ENCODE peak calls at places on chromosomes 7 and 10, in nine cellular contexts. One of them, this sample, is unnamed.

GRCh38 chr10:123743441-123744225 is 77.5 kb downstream of the GPR26 start:
- DNase-seq in AG10803: peak
- DNase-seq in retinal pigment epithelial cell: no peak
- DNase-seq in ovary: no peak
- DNase-seq in GM20000: no peak
- DNase-seq in A549: no peak
- DNase-seq in GM06990: no peak
- DNase-seq in tibial nerve: no peak
- DNase-seq in fibroblast of villous mesenchyme: no peak
- DNase-seq in this sample: no peak

GRCh38 chr7:108406474-108406873 is 49.8 kb downstream of the NRCAM start:
- DNase-seq in GM06990: no peak
- DNase-seq in retinal pigment epithelial cell: no peak
- DNase-seq in ovary: no peak
- DNase-seq in fibroblast of villous mesenchyme: peak
- DNase-seq in GM20000: no peak
- DNase-seq in A549: no peak
- DNase-seq in tibial nerve: no peak
- DNase-seq in AG10803: peak
- DNase-seq in this sample: no peak

GRCh38 chr10:44913312-44914079 is 2.4 kb downstream of the TMEM72 start:
- DNase-seq in GM20000: no peak
- DNase-seq in fibroblast of villous mesenchyme: peak
- DNase-seq in ovary: no peak
- DNase-seq in tibial nerve: no peak
- DNase-seq in A549: no peak
- DNase-seq in retinal pigment epithelial cell: peak
- DNase-seq in GM06990: no peak
- DNase-seq in AG10803: no peak
- DNase-seq in this sample: no peak

GRCh38 chr7:11923376-11923922 is 91.5 kb upstream of the THSD7A start:
- DNase-seq in tibial nerve: no peak
- DNase-seq in AG10803: no peak
- DNase-seq in GM06990: no peak
- DNase-seq in retinal pigment epithelial cell: no peak
- DNase-seq in GM20000: no peak
- DNase-seq in ovary: no peak
- DNase-seq in fibroblast of villous mesenchyme: no peak
- DNase-seq in A549: no peak
- DNase-seq in this sample: no peak

GRCh38 chr7:505171-505570 is 14.5 kb downstream of the PDGFA start:
- DNase-seq in GM06990: no peak
- DNase-seq in A549: no peak
- DNase-seq in fibroblast of villous mesenchyme: no peak
- DNase-seq in GM20000: no peak
- DNase-seq in ovary: no peak
- DNase-seq in retinal pigment epithelial cell: no peak
- DNase-seq in tibial nerve: no peak
- DNase-seq in AG10803: no peak
- DNase-seq in this sample: no peak

GRCh38 chr10:34206602-34207268 is 608.4 kb downstream of the PARD3 start:
- DNase-seq in GM06990: no peak
- DNase-seq in GM20000: no peak
- DNase-seq in retinal pigment epithelial cell: no peak
- DNase-seq in fibroblast of villous mesenchyme: no peak
- DNase-seq in A549: no peak
- DNase-seq in tibial nerve: no peak
- DNase-seq in ovary: no peak
- DNase-seq in AG10803: no peak
- DNase-seq in this sample: no peak

GRCh38 chr7:46321556-46322205 is 400.6 kb upstream of the IGFBP3 start:
- DNase-seq in ovary: no peak
- DNase-seq in retinal pigment epithelial cell: peak
- DNase-seq in tibial nerve: no peak
- DNase-seq in fibroblast of villous mesenchyme: peak
- DNase-seq in GM06990: no peak
- DNase-seq in A549: no peak
- DNase-seq in GM20000: no peak
- DNase-seq in AG10803: no peak
- DNase-seq in this sample: no peak

GRCh38 chr10:101032637-101033201 is 1.7 kb downstream of the SFXN3 start:
- DNase-seq in fibroblast of villous mesenchyme: peak
- DNase-seq in A549: peak
- DNase-seq in retinal pigment epithelial cell: no peak
- DNase-seq in tibial nerve: peak
- DNase-seq in GM20000: no peak
- DNase-seq in AG10803: peak
- DNase-seq in GM06990: no peak
- DNase-seq in ovary: peak
- DNase-seq in this sample: no peak

GRCh38 chr7:123748171-123748733 is 551 bp downstream of the WASL start:
- DNase-seq in fibroblast of villous mesenchyme: peak
- DNase-seq in GM06990: peak
- DNase-seq in AG10803: peak
- DNase-seq in ovary: no peak
- DNase-seq in tibial nerve: peak
- DNase-seq in A549: peak
- DNase-seq in GM20000: peak
- DNase-seq in retinal pigment epithelial cell: no peak
- DNase-seq in this sample: no peak

GRCh38 chr10:71212249-71213126 is at the start of gene UNC5B:
- DNase-seq in AG10803: peak
- DNase-seq in GM06990: peak
- DNase-seq in A549: peak
- DNase-seq in fibroblast of villous mesenchyme: peak
- DNase-seq in tibial nerve: peak
- DNase-seq in GM20000: peak
- DNase-seq in ovary: peak
- DNase-seq in retinal pigment epithelial cell: no peak
- DNase-seq in this sample: peak
- TF ChIP-seq CTCF in AG10803: peak
- TF ChIP-seq CTCF in GM06990: no peak
- TF ChIP-seq CTCF in A549: peak
- TF ChIP-seq CTCF in fibroblast of villous mesenchyme: no peak
- TF ChIP-seq CTCF in tibial nerve: no peak
- TF ChIP-seq CTCF in GM20000: no peak
- TF ChIP-seq CTCF in ovary: no peak
- TF ChIP-seq CTCF in retinal pigment epithelial cell: peak
- TF ChIP-seq CTCF in this sample: no peak

GRCh38 chr7:2520808-2521146 is 1.2 kb downstream of the LFNG start:
- DNase-seq in GM06990: no peak
- DNase-seq in GM20000: no peak
- DNase-seq in A549: no peak
- DNase-seq in tibial nerve: no peak
- DNase-seq in ovary: no peak
- DNase-seq in retinal pigment epithelial cell: no peak
- DNase-seq in AG10803: no peak
- DNase-seq in fibroblast of villous mesenchyme: no peak
- DNase-seq in this sample: no peak

GRCh38 chr7:2519119-2519930 is at the start of gene LFNG:
- DNase-seq in retinal pigment epithelial cell: no peak
- DNase-seq in GM20000: peak
- DNase-seq in A549: peak
- DNase-seq in fibroblast of villous mesenchyme: peak
- DNase-seq in GM06990: peak
- DNase-seq in ovary: peak
- DNase-seq in AG10803: peak
- DNase-seq in tibial nerve: peak
- DNase-seq in this sample: peak

GRCh38 chr7:2518737-2519118 is 846 bp upstream of the LFNG start:
- DNase-seq in retinal pigment epithelial cell: no peak
- DNase-seq in AG10803: no peak
- DNase-seq in GM06990: no peak
- DNase-seq in fibroblast of villous mesenchyme: no peak
- DNase-seq in A549: no peak
- DNase-seq in tibial nerve: no peak
- DNase-seq in ovary: no peak
- DNase-seq in GM20000: no peak
- DNase-seq in this sample: no peak

GRCh38 chr7:2521341-2521745 is 1.8 kb downstream of the LFNG start:
- DNase-seq in retinal pigment epithelial cell: no peak
- DNase-seq in A549: no peak
- DNase-seq in fibroblast of villous mesenchyme: no peak
- DNase-seq in GM20000: no peak
- DNase-seq in GM06990: no peak
- DNase-seq in tibial nerve: no peak
- DNase-seq in ovary: no peak
- DNase-seq in AG10803: no peak
- DNase-seq in this sample: no peak

DNA sequence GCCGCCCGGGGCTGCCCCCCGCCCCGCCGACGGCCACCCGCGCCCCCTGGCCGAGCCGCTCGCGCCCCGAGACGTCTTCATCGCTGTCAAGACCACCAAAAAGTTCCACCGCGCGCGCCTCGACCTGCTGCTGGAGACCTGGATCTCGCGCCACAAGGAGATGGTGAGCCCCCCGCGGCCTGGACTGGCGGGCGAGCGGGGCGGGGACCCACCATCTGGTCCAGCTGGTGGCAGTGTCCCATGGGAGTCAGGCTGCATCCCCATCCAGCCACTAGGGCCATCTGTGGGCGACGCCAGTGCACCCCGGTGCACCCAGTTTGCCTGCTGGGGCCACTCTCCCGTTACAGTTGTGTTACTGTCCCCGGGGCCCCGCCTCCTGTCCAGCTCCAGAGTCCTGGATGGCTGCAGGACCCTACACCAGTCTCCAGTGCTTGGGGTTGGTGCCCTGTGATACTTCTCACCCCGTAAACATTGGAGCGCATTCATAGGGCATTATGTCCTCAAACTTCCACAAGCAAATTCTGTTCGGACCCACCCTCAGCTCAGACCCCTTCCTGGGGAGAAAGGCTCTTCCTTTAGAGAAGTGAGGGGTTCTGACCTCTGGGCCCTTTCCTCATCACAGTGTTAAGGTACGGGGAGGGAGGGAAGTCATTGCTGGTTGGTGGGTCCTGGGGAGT is 695 bp downstream of the LFNG start:
- DNase-seq in tibial nerve: no peak
- DNase-seq in retinal pigment epithelial cell: no peak
- DNase-seq in fibroblast of villous mesenchyme: no peak
- DNase-seq in A549: peak
- DNase-seq in GM06990: no peak
- DNase-seq in ovary: no peak
- DNase-seq in AG10803: no peak
- DNase-seq in GM20000: peak
- DNase-seq in this sample: no peak
- TF ChIP-seq CTCF in tibial nerve: no peak
- TF ChIP-seq CTCF in retinal pigment epithelial cell: peak
- TF ChIP-seq CTCF in fibroblast of villous mesenchyme: no peak
- TF ChIP-seq CTCF in A549: no peak
- TF ChIP-seq CTCF in GM06990: peak
- TF ChIP-seq CTCF in ovary: no peak
- TF ChIP-seq CTCF in AG10803: no peak
- TF ChIP-seq CTCF in GM20000: no peak
- TF ChIP-seq CTCF in this sample: no peak

GRCh38 chr10:76248781-76249180 is 817.4 kb downstream of the LRMDA start:
- DNase-seq in GM20000: no peak
- DNase-seq in A549: no peak
- DNase-seq in fibroblast of villous mesenchyme: peak
- DNase-seq in GM06990: no peak
- DNase-seq in AG10803: no peak
- DNase-seq in ovary: no peak
- DNase-seq in retinal pigment epithelial cell: no peak
- DNase-seq in tibial nerve: no peak
- DNase-seq in this sample: no peak

GRCh38 chr10:76257816-76258215 is 826.4 kb downstream of the LRMDA start:
- DNase-seq in retinal pigment epithelial cell: no peak
- DNase-seq in tibial nerve: no peak
- DNase-seq in GM20000: no peak
- DNase-seq in fibroblast of villous mesenchyme: no peak
- DNase-seq in A549: no peak
- DNase-seq in ovary: no peak
- DNase-seq in GM06990: no peak
- DNase-seq in AG10803: no peak
- DNase-seq in this sample: no peak

GRCh38 chr10:76255241-76255640 is 823.8 kb downstream of the LRMDA start:
- DNase-seq in retinal pigment epithelial cell: no peak
- DNase-seq in ovary: no peak
- DNase-seq in GM20000: no peak
- DNase-seq in tibial nerve: no peak
- DNase-seq in AG10803: peak
- DNase-seq in fibroblast of villous mesenchyme: peak
- DNase-seq in GM06990: no peak
- DNase-seq in A549: no peak
- DNase-seq in this sample: no peak

GRCh38 chr10:76252733-76253132 is 821.3 kb downstream of the LRMDA start:
- DNase-seq in retinal pigment epithelial cell: no peak
- DNase-seq in AG10803: no peak
- DNase-seq in GM20000: no peak
- DNase-seq in fibroblast of villous mesenchyme: no peak
- DNase-seq in ovary: peak
- DNase-seq in A549: no peak
- DNase-seq in GM06990: no peak
- DNase-seq in tibial nerve: no peak
- DNase-seq in this sample: no peak

DNA sequence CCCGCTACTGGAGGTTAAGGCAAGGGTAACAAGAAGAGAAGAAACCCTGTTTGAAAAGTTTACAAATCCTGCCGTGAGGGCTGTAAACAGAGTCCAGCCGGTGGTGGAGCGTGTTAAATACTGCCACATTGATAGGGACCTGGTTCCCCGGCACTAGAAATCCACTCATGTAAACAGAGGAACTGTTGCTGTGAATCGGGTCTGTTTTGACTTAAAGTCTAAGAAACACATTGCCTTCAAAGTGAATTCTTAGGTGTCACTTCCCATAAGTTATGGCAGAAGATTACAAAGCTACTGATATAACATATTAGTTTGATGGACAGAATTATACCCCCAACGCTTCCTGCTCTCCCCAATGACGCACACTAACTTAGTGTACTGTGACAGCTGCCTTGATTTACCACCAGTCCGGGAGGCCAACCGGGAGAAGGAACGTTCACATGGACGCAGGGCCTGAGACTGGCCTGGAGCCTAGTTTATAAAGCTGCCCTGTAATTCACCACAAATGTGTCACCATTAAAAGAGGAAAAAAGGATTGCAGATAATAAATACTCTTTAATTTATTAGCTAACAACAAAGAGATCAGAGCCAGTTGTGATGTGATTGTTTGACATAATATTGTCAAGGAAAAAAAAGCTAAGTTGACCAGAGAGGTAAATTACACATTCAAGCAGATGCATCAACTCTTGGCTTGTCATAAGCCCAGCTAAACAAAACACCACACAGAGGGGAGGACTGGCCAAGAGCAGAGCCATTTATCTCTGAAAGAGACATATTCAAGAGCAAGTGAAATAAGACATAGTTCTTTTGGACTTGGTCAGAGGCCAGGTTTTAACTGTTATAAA is 820.6 kb downstream of the LRMDA start:
- DNase-seq in GM06990: no peak
- DNase-seq in A549: no peak
- DNase-seq in GM20000: no peak
- DNase-seq in fibroblast of villous mesenchyme: peak
- DNase-seq in ovary: peak
- DNase-seq in AG10803: peak
- DNase-seq in tibial nerve: no peak
- DNase-seq in retinal pigment epithelial cell: no peak
- DNase-seq in this sample: peak
- TF ChIP-seq CTCF in GM06990: no peak
- TF ChIP-seq CTCF in A549: no peak
- TF ChIP-seq CTCF in GM20000: no peak
- TF ChIP-seq CTCF in fibroblast of villous mesenchyme: no peak
- TF ChIP-seq CTCF in ovary: no peak
- TF ChIP-seq CTCF in AG10803: no peak
- TF ChIP-seq CTCF in tibial nerve: no peak
- TF ChIP-seq CTCF in retinal pigment epithelial cell: no peak
- TF ChIP-seq CTCF in this sample: no peak

GRCh38 chr10:11165591-11166543 is 148.2 kb downstream of the CELF2 start:
- DNase-seq in ovary: peak
- DNase-seq in GM06990: peak
- DNase-seq in GM20000: peak
- DNase-seq in fibroblast of villous mesenchyme: no peak
- DNase-seq in A549: peak
- DNase-seq in retinal pigment epithelial cell: no peak
- DNase-seq in tibial nerve: peak
- DNase-seq in AG10803: no peak
- DNase-seq in this sample: peak
- TF ChIP-seq CTCF in ovary: no peak
- TF ChIP-seq CTCF in GM06990: peak
- TF ChIP-seq CTCF in GM20000: peak
- TF ChIP-seq CTCF in fibroblast of villous mesenchyme: peak
- TF ChIP-seq CTCF in A549: no peak
- TF ChIP-seq CTCF in retinal pigment epithelial cell: peak
- TF ChIP-seq CTCF in tibial nerve: peak
- TF ChIP-seq CTCF in AG10803: peak
- TF ChIP-seq CTCF in this sample: peak

This sample was measured in mesothelial cell of epicardium.